ENCODE peak calls at places on chromosome 1, in nine cellular contexts. J is H54, C is A549, G is esophagus muscularis mucosa, T is ovary, E is suprapubic skin, R is GM12891, N is HCT116, X is IMR-90. M is an unnamed sample.

GRCh38 chr1:65942476-65942875 is 149.8 kb downstream of the PDE4B start:
- DNase-seq in J (no peak), C (no peak), G (no peak), T (no peak), E (no peak), R (no peak), N (no peak), X (no peak), M (no peak)

GRCh38 chr1:12618661-12619395 is 818 bp upstream of the DHRS3 start:
- DNase-seq in J (peak), C (peak), G (peak), T (peak), E (no peak), R (no peak), N (peak), X (peak), M (peak)

GRCh38 chr1:154784924-154785531 is 85.1 kb downstream of the KCNN3 start:
- DNase-seq in J (no peak), C (no peak), G (no peak), T (no peak), E (no peak), R (peak), N (no peak), X (no peak), M (no peak)

GRCh38 chr1:204128964-204129896 is 22.6 kb downstream of the ETNK2 start:
- DNase-seq in J (peak), C (peak), G (no peak), T (peak), E (peak), R (peak), N (no peak), X (peak), M (peak)

GRCh38 chr1:47594627-47595026 is 156.8 kb downstream of the FOXD2 start:
- DNase-seq in J (no peak), C (no peak), G (no peak), T (no peak), E (peak), R (no peak), N (no peak), X (no peak), M (no peak)

GRCh38 chr1:153933420-153933819 is 10.6 kb upstream of the GATAD2B start:
- DNase-seq in J (no peak), C (no peak), G (no peak), T (no peak), E (no peak), R (no peak), N (no peak), X (no peak), M (no peak)

GRCh38 chr1:150150511-150151021 is 850 bp downstream of the PLEKHO1 start:
- DNase-seq in J (no peak), C (no peak), G (no peak), T (peak), E (peak), R (no peak), N (no peak), X (no peak), M (no peak)

GRCh38 chr1:27961646-27962221 is 2.0 kb downstream of the XKR8 start:
- DNase-seq in J (no peak), C (no peak), G (no peak), T (no peak), E (no peak), R (no peak), N (no peak), X (no peak), M (no peak)

GRCh38 chr1:193537266-193538003 is 351.0 kb upstream of the B3GALT2 start:
- DNase-seq in J (no peak), C (no peak), G (no peak), T (no peak), E (no peak), R (peak), N (no peak), X (no peak), M (no peak)

GRCh38 chr1:214027498-214027897 is 39.7 kb downstream of the PROX1 start:
- DNase-seq in J (no peak), C (no peak), G (no peak), T (no peak), E (no peak), R (no peak), N (no peak), X (no peak), M (no peak)

GRCh38 chr1:66334311-66334710 is 199.6 kb upstream of the SGIP1 start:
- DNase-seq in J (no peak), C (no peak), G (no peak), T (no peak), E (no peak), R (no peak), N (no peak), X (no peak), M (no peak)

GRCh38 chr1:15360681-15361080 is 49.0 kb upstream of the EFHD2 start:
- DNase-seq in J (no peak), C (no peak), G (no peak), T (no peak), E (no peak), R (no peak), N (no peak), X (no peak), M (no peak)

GRCh38 chr1:234490789-234491479 is 12.0 kb upstream of the TARBP1 start:
- DNase-seq in J (no peak), C (no peak), G (no peak), T (no peak), E (no peak), R (no peak), N (no peak), X (no peak), M (no peak)

GRCh38 chr1:192730206-192730605 is 78.6 kb upstream of the RGS2 start:
- DNase-seq in J (no peak), C (no peak), G (no peak), T (no peak), E (no peak), R (no peak), N (no peak), X (peak), M (no peak)

GRCh38 chr1:14924455-14925325 is 228.9 kb upstream of the TMEM51 start:
- DNase-seq in J (peak), C (peak), G (no peak), T (peak), E (no peak), R (peak), N (no peak), X (peak), M (no peak)

GRCh38 chr1:92066321-92066720 is 8.9 kb downstream of the SETSIP start:
- DNase-seq in J (no peak), C (no peak), G (no peak), T (no peak), E (no peak), R (no peak), N (no peak), X (no peak), M (no peak)

GRCh38 chr1:181136738-181137122 is 48.2 kb downstream of the IER5 start:
- DNase-seq in J (no peak), C (no peak), G (no peak), T (no peak), E (no peak), R (no peak), N (no peak), X (no peak), M (no peak)

GRCh38 chr1:110207831-110208230 is 2.3 kb upstream of the KCNC4 start:
- DNase-seq in J (peak), C (peak), G (no peak), T (peak), E (no peak), R (peak), N (no peak), X (peak), M (peak)

GRCh38 chr1:23627065-23627464 is 64.5 kb upstream of the RPL11 start:
- DNase-seq in J (no peak), C (no peak), G (no peak), T (no peak), E (no peak), R (no peak), N (no peak), X (no peak), M (no peak)

GRCh38 chr1:15332525-15332924 is 77.2 kb upstream of the EFHD2 start:
- DNase-seq in J (no peak), C (no peak), G (no peak), T (no peak), E (no peak), R (no peak), N (no peak), X (peak), M (no peak)

GRCh38 chr1:24923485-24924113 is 6.5 kb downstream of the RUNX3 start:
- DNase-seq in J (no peak), C (no peak), G (no peak), T (no peak), E (no peak), R (no peak), N (no peak), X (no peak), M (no peak)

GRCh38 chr1:240031414-240031813 is 60.3 kb upstream of the FMN2 start:
- DNase-seq in J (no peak), C (peak), G (no peak), T (no peak), E (no peak), R (no peak), N (no peak), X (peak), M (no peak)

GRCh38 chr1:53390261-53390660 is 62.4 kb upstream of the LRP8 start:
- DNase-seq in J (no peak), C (no peak), G (no peak), T (no peak), E (no peak), R (no peak), N (no peak), X (no peak), M (no peak)

GRCh38 chr1:117664314-117664713 is 58.5 kb downstream of the TENT5C start:
- DNase-seq in J (no peak), C (no peak), G (no peak), T (no peak), E (no peak), R (peak), N (no peak), X (no peak), M (no peak)

GRCh38 chr1:156705918-156706646 is 699 bp upstream of the CRABP2 start:
- DNase-seq in J (no peak), C (peak), G (peak), T (peak), E (peak), R (peak), N (no peak), X (peak), M (no peak)

GRCh38 chr1:96473791-96474452 is 247.7 kb upstream of the PTBP2 start:
- DNase-seq in J (peak), C (no peak), G (no peak), T (no peak), E (no peak), R (no peak), N (no peak), X (peak), M (no peak)

GRCh38 chr1:173149887-173150286 is 57.2 kb downstream of the TNFSF4 start:
- DNase-seq in J (no peak), C (peak), G (no peak), T (no peak), E (no peak), R (no peak), N (no peak), X (peak), M (peak)

GRCh38 chr1:245128381-245128780 is 26.4 kb upstream of the KIF26B start:
- DNase-seq in J (no peak), C (no peak), G (no peak), T (no peak), E (peak), R (no peak), N (no peak), X (no peak), M (no peak)

GRCh38 chr1:219659682-219660081 is 46.8 kb upstream of the ZC3H11B start:
- DNase-seq in J (no peak), C (no peak), G (no peak), T (no peak), E (no peak), R (no peak), N (no peak), X (peak), M (no peak)

GRCh38 chr1:168050307-168050706 is 86.4 kb downstream of the GPR161 start:
- DNase-seq in J (no peak), C (no peak), G (no peak), T (no peak), E (no peak), R (no peak), N (no peak), X (no peak), M (no peak)

GRCh38 chr1:12296623-12297022 is 66.8 kb downstream of the VPS13D start:
- DNase-seq in J (no peak), C (no peak), G (no peak), T (no peak), E (no peak), R (peak), N (no peak), X (peak), M (no peak)

GRCh38 chr1:218284917-218285635 is at the start of gene RRP15:
- DNase-seq in J (peak), C (peak), G (peak), T (peak), E (peak), R (peak), N (peak), X (peak), M (peak)
- TF ChIP-seq POLR2A in J (peak), C (peak), G (no peak), T (no peak), E (no peak), R (peak), N (peak), X (no peak), M (no peak)

DNA sequence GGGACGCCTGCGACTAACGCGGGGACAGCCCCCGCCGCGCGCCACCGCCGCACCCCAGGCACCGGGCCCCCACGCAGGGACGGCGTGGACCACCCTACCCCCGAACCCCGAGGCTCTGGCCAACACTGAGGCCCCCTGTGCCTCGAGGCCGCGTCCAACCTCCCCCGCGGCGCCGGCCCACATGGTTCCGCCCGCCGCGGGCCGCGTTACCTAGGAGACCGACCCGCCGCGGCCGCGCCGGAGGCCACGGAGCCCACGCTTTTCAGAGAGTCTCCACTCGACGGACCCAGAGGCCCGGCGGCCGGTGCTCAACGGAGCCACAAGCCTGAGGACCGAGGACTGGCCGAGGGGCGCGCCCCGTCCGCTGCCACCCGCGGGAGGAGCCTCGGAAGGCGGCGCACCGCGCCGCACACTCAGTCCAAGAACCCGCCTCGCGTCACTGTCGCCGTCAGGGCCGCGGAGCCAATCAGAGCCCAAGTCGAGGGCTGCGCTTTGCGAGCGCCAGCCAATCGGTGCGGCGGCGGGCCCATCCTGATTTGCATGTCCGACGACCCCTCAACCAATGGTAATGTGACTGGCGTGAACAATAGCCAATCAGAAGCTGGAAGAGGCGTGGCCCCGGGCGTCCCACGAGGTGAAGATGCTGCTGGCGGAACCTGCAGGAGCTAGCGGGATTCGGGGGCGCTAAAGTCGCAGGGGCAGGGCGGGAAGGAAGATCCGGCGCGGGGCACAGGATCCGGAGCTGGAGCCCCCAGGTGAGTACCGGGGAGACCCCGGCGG is at the start of gene NPHP4:
- DNase-seq in J (peak), C (peak), G (peak), T (peak), E (peak), R (peak), N (peak), X (peak), M (peak)
- TF ChIP-seq POLR2A in J (peak), C (peak), G (no peak), T (peak), E (no peak), R (no peak), N (no peak), X (peak), M (no peak)

GRCh38 chr1:223142795-223143759 is at the start of gene TLR5:
- DNase-seq in J (peak), C (peak), G (peak), T (peak), E (peak), R (peak), N (peak), X (peak), M (peak)
- TF ChIP-seq POLR2A in J (peak), C (peak), G (no peak), T (peak), E (no peak), R (no peak), N (peak), X (no peak), M (no peak)

GRCh38 chr1:10494754-10495474 is 20.2 kb downstream of the PEX14 start:
- DNase-seq in J (peak), C (peak), G (peak), T (peak), E (no peak), R (peak), N (no peak), X (peak), M (peak)
- TF ChIP-seq POLR2A in J (no peak), C (no peak), G (no peak), T (no peak), E (no peak), R (no peak), N (no peak), X (no peak), M (no peak)

DNA sequence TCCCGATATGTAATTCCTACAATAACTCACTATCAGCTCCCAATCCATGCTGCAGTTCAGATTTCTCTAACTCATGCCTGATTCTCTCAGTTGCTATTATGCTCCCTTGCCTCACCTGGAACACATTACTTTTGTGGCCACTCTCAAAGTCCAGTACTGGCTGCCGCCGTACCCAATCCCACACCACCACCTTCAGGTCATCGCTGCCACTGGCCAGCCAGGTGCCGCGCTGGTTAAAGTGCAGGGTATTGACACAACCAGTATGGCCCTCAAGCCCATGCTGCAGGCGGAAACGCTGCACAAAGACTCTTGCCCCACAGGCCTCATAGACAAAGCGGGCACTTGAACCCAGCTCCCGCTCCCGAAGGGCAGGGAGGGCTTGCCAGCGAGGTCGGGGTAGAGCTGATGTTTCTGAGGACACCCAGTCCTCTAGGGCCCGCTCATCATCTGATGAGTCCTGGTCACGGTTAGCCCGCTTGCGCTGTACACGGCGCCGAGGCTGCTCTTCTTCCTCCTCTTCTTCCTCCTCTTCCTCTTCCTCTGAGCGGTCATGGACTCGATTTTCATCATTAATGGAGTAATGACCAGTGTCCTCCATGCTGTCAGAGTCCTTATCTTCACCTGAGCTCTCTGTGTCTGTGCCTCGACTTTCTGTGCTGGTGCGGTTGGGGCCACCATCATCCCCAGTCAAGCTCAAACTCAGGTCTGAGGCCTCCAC is 22.6 kb downstream of the DCAF8 start:
- DNase-seq in J (no peak), C (no peak), G (no peak), T (no peak), E (no peak), R (no peak), N (no peak), X (no peak), M (no peak)
- TF ChIP-seq POLR2A in J (no peak), C (no peak), G (no peak), T (no peak), E (no peak), R (no peak), N (no peak), X (no peak), M (no peak)

GRCh38 chr1:4944072-4944471 is 289.7 kb downstream of the AJAP1 start:
- DNase-seq in J (no peak), C (no peak), G (no peak), T (no peak), E (no peak), R (no peak), N (no peak), X (no peak), M (peak)

GRCh38 chr1:4946343-4946742 is 291.9 kb downstream of the AJAP1 start:
- DNase-seq in J (no peak), C (no peak), G (no peak), T (no peak), E (no peak), R (no peak), N (no peak), X (no peak), M (peak)

GRCh38 chr1:4939266-4939665 is 284.9 kb downstream of the AJAP1 start:
- DNase-seq in J (no peak), C (no peak), G (no peak), T (no peak), E (no peak), R (no peak), N (no peak), X (peak), M (no peak)

GRCh38 chr1:4944911-4945310 is 290.5 kb downstream of the AJAP1 start:
- DNase-seq in J (no peak), C (no peak), G (no peak), T (no peak), E (no peak), R (no peak), N (no peak), X (no peak), M (no peak)
- TF ChIP-seq POLR2A in J (no peak), C (no peak), G (no peak), T (no peak), E (no peak), R (no peak), N (no peak), X (no peak), M (no peak)

GRCh38 chr1:201505505-201505893 is 1.4 kb downstream of the CSRP1 start:
- DNase-seq in J (peak), C (no peak), G (no peak), T (no peak), E (no peak), R (no peak), N (no peak), X (peak), M (no peak)
- TF ChIP-seq POLR2A in J (peak), C (no peak), G (no peak), T (no peak), E (no peak), R (no peak), N (no peak), X (peak), M (no peak)

DNA sequence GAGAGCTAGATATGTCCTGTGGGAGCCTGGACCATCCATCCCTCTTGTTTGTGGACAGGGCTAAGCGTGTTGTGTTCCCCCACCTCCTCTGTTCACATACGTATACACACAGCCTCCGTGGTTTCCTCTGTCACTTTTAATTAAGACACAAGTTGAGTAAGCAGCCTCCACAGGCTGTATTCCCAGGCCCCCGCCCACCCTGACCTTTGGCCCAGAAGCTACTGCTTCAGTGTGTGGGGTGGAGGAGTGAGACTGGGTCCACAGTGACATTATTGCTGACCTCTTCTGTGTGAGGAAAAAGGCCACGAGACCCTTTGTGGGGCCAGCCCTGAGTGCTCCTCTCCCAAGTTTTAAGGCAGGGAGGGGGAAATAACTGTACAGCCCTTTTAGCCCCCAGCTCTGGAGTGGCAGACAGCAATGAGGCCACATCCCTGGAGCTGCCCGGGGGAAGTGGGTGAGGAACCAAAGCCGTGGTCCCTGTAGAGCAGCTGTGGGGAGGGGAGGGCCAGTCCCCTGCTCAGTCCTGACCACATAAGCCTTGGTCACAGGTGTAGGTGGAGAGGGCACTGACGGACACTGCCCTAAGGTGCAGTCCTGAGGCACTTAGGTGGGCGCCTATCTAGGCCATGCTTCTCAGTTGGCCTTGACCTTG is 4.4 kb downstream of the ELOVL1 start:
- DNase-seq in J (peak), C (no peak), G (no peak), T (no peak), E (no peak), R (no peak), N (no peak), X (no peak), M (no peak)
- TF ChIP-seq POLR2A in J (peak), C (no peak), G (no peak), T (no peak), E (no peak), R (no peak), N (no peak), X (no peak), M (no peak)

DNA sequence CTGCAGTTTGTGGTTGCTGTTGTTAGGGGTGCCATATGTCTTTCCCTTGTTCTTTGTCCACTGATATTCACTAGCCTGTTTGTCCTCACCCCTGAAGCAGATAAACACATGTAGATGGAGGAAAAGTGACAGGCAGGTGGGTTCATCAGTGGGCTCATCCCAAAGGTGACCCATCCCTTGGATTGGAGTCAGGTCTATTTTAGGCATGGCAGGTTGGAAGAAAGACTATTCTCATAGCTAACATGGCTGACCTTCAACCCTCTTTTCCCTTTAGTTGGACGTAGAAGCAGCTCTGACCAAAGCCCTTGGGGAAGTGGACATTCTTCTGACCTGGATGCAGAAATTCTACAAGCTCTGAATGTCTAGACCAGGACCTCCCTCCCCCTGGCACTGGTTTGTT is 5.5 kb downstream of the IL24 start:
- DNase-seq in J (no peak), C (no peak), G (no peak), T (no peak), E (no peak), R (no peak), N (no peak), X (no peak), M (peak)
- TF ChIP-seq POLR2A in J (no peak), C (no peak), G (no peak), T (no peak), E (no peak), R (peak), N (no peak), X (no peak), M (no peak)

M was measured in lower leg skin.